ENCODE peak calls at places on chromosomes 4 and X, in ten cellular contexts. M is left lung, B is GM20000, I is neural crest cell, U is progenitor cell of endocrine pancreas, P is thyroid gland, X is WERI-Rb-1, Q is B cell, J is body of pancreas, E is neural progenitor cell. Y is an unnamed sample.

GRCh38 chrX:44428989-44429627 is 85.6 kb upstream of the EFHC2 start:
- DNase-seq in M (no peak), B (no peak), I (no peak), U (no peak), P (no peak), X (no peak), Q (no peak), J (no peak), E (no peak), Y (no peak)

GRCh38 chr4:169220446-169220845 is 50.3 kb downstream of the SH3RF1 start:
- DNase-seq in M (no peak), B (no peak), I (no peak), U (no peak), P (no peak), X (no peak), Q (no peak), J (no peak), E (peak), Y (no peak)

GRCh38 chrX:154597221-154597620 is 12.3 kb downstream of the CTAG1A start:
- DNase-seq in M (no peak), B (no peak), I (no peak), U (no peak), P (no peak), X (peak), Q (no peak), J (no peak), E (no peak), Y (no peak)

GRCh38 chrX:20742106-20742505 is 475.4 kb upstream of the RPS6KA3 start:
- DNase-seq in M (no peak), B (no peak), I (no peak), U (no peak), P (no peak), X (no peak), Q (no peak), J (no peak), E (no peak), Y (no peak)

GRCh38 chr4:150264595-150265141 is 186.4 kb downstream of the DCLK2 start:
- DNase-seq in M (no peak), B (no peak), I (no peak), U (no peak), P (no peak), X (no peak), Q (no peak), J (no peak), E (no peak), Y (no peak)

GRCh38 chrX:53686151-53686885 is at the start of gene HUWE1:
- DNase-seq in M (peak), B (peak), I (peak), U (peak), P (peak), X (peak), Q (peak), J (peak), E (peak), Y (peak)

GRCh38 chr4:56160631-56161030 is 211.9 kb downstream of the CEP135 start:
- DNase-seq in M (no peak), B (no peak), I (no peak), U (no peak), P (no peak), X (no peak), Q (no peak), J (no peak), E (no peak), Y (no peak)

GRCh38 chr4:48102303-48102702 is 31.7 kb downstream of the TXK start:
- DNase-seq in M (no peak), B (no peak), I (no peak), U (no peak), P (no peak), X (no peak), Q (no peak), J (no peak), E (no peak), Y (no peak)

GRCh38 chrX:135974279-135974856 is 580 bp upstream of the MMGT1 start:
- DNase-seq in M (peak), B (peak), I (peak), U (peak), P (peak), X (peak), Q (peak), J (peak), E (peak), Y (peak)

GRCh38 chr4:73308286-73308685 is 49.7 kb upstream of the ANKRD17 start:
- DNase-seq in M (no peak), B (peak), I (no peak), U (no peak), P (no peak), X (no peak), Q (no peak), J (no peak), E (peak), Y (peak)

GRCh38 chrX:100410083-100410590 is at the start of gene PCDH19:
- DNase-seq in M (peak), B (peak), I (peak), U (peak), P (peak), X (no peak), Q (peak), J (peak), E (peak), Y (peak)

GRCh38 chr4:170109586-170110289 is 20.0 kb upstream of the AADAT start:
- DNase-seq in M (no peak), B (no peak), I (no peak), U (no peak), P (no peak), X (no peak), Q (no peak), J (no peak), E (peak), Y (no peak)

GRCh38 chr4:62075082-62075481 is 875.0 kb downstream of the ADGRL3 start:
- DNase-seq in M (no peak), B (no peak), I (no peak), U (no peak), P (no peak), X (no peak), Q (no peak), J (no peak), E (peak), Y (no peak)

GRCh38 chr4:78644744-78645330 is 93.3 kb downstream of the ANXA3 start:
- DNase-seq in M (peak), B (peak), I (peak), U (no peak), P (peak), X (peak), Q (peak), J (peak), E (peak), Y (peak)

GRCh38 chr4:127140306-127140705 is 492.5 kb upstream of the INTU start:
- DNase-seq in M (no peak), B (no peak), I (no peak), U (no peak), P (no peak), X (no peak), Q (no peak), J (no peak), E (no peak), Y (no peak)

GRCh38 chrX:49175435-49175834 is 3.7 kb downstream of the PLP2 start:
- DNase-seq in M (no peak), B (no peak), I (no peak), U (no peak), P (no peak), X (no peak), Q (no peak), J (no peak), E (no peak), Y (no peak)
- TF ChIP-seq CTCF in M (no peak), B (no peak), I (no peak), U (no peak), P (no peak), X (no peak), Q (no peak), J (no peak), E (no peak), Y (no peak)

GRCh38 chrX:37488323-37488722 is 83.1 kb upstream of the LANCL3 start:
- DNase-seq in M (no peak), B (no peak), I (no peak), U (no peak), P (no peak), X (no peak), Q (no peak), J (no peak), E (no peak), Y (no peak)
- TF ChIP-seq CTCF in M (no peak), B (no peak), I (no peak), U (no peak), P (no peak), X (no peak), Q (no peak), J (no peak), E (no peak), Y (no peak)

GRCh38 chr4:165055601-165056000 is 1.9 kb downstream of the TRIM75 start:
- DNase-seq in M (no peak), B (no peak), I (no peak), U (no peak), P (no peak), X (no peak), Q (no peak), J (no peak), E (no peak), Y (no peak)

GRCh38 chr4:165058676-165059075 is 5.0 kb downstream of the TRIM75 start:
- DNase-seq in M (no peak), B (no peak), I (no peak), U (no peak), P (no peak), X (no peak), Q (no peak), J (no peak), E (no peak), Y (no peak)

DNA sequence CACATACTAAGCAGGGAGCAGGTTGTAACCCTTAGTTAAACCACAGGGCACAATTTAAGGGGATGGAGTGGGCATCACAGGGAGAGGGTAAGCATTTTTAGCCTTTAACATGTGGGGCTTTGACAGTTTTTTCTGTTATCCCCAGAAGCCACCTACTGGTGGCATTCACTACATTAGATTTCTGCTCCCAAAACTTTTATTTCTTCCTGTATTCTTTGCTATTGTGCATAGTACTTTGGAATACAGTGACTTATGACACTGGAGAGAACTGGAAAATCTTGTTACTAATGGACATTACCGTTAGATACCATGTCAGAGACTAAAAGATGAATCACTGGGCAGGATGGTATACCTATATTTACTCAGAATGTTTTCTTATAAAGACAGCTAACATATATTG is 7.3 kb downstream of the TRIM75 start:
- DNase-seq in M (no peak), B (no peak), I (no peak), U (no peak), P (no peak), X (no peak), Q (no peak), J (no peak), E (peak), Y (no peak)
- TF ChIP-seq CTCF in M (no peak), B (no peak), I (peak), U (peak), P (no peak), X (peak), Q (no peak), J (no peak), E (peak), Y (no peak)

DNA sequence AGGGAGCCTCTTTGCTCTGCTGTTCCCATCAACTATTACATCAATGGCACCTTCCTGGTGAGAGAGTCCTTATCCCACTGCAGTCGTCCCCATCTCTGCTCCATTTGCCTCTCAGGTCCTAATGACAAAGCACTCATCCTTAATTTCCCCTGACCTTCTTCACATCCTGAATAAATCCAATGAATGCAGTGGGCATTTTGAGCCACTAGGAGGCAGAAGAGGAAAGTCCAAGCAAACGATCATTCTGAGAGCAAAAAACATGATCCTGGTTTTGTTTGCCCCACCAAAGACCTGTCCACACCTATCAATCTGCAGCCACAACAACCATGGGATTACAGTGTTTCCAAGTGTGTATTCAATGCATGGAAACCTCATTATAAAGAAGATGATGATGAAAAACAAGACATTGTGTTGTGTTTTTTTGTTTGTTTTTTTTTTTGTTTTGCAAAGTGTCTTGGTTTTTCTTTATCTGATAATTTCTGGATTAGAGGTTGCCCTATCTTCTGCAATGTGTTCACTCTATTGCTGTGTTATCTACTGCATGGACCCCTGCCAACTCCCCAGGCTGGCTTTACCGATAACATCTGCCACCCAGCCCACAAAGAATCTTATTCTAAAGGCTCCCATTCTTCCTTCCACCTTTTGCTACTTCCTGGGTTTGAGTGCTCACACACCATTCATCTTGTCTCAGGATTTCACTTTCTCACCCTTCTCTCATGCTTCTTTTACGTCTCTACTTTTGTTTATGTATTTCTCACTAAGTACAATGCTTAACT is 207.2 kb downstream of the NLGN4X start:
- DNase-seq in M (no peak), B (peak), I (peak), U (peak), P (no peak), X (peak), Q (peak), J (peak), E (peak), Y (peak)
- TF ChIP-seq CTCF in M (peak), B (peak), I (peak), U (peak), P (no peak), X (peak), Q (peak), J (peak), E (peak), Y (peak)

GRCh38 chr4:97153042-97153441 is 990.2 kb downstream of the STPG2 start:
- DNase-seq in M (no peak), B (no peak), I (no peak), U (no peak), P (no peak), X (peak), Q (no peak), J (no peak), E (peak), Y (no peak)
- TF ChIP-seq CTCF in M (no peak), B (no peak), I (peak), U (peak), P (no peak), X (peak), Q (no peak), J (peak), E (peak), Y (no peak)

GRCh38 chr4:139738846-139739613 is 73.4 kb downstream of the MGST2 start:
- DNase-seq in M (no peak), B (no peak), I (no peak), U (no peak), P (no peak), X (no peak), Q (no peak), J (no peak), E (no peak), Y (no peak)

GRCh38 chr4:139740121-139740520 is 74.5 kb downstream of the MGST2 start:
- DNase-seq in M (no peak), B (no peak), I (no peak), U (no peak), P (peak), X (no peak), Q (no peak), J (peak), E (no peak), Y (no peak)

GRCh38 chr4:139743027-139743426 is 77.4 kb downstream of the MGST2 start:
- DNase-seq in M (no peak), B (no peak), I (no peak), U (no peak), P (no peak), X (no peak), Q (no peak), J (no peak), E (no peak), Y (no peak)

GRCh38 chr4:139744232-139744631 is 78.6 kb downstream of the MGST2 start:
- DNase-seq in M (no peak), B (no peak), I (no peak), U (no peak), P (no peak), X (no peak), Q (no peak), J (no peak), E (no peak), Y (no peak)

GRCh38 chr4:139740531-139741041 is 75.0 kb downstream of the MGST2 start:
- DNase-seq in M (peak), B (no peak), I (no peak), U (no peak), P (peak), X (no peak), Q (no peak), J (peak), E (no peak), Y (peak)
- TF ChIP-seq CTCF in M (no peak), B (no peak), I (no peak), U (no peak), P (no peak), X (no peak), Q (no peak), J (peak), E (no peak), Y (peak)

DNA sequence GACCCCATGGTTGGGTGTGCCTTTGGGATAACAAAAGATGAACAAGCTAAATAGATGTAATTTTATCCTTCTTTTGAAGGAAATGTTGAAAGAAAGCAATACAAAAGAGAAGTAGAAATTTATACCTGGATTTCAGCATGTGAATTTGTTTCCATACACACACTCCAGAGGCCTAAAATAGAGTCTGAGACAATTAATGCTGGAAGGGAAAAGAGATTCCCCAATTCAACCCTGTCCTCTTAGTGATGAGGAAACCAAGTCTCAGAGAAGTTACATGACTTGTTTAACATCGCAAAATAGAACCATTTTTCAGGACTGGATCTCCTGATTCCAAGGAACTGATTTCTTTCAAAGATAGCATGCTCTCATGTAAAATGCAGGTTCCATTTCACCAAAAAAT is 37.3 kb upstream of the MYOZ2 start:
- DNase-seq in M (no peak), B (no peak), I (no peak), U (no peak), P (no peak), X (no peak), Q (no peak), J (no peak), E (no peak), Y (no peak)
- TF ChIP-seq CTCF in M (no peak), B (no peak), I (no peak), U (no peak), P (no peak), X (no peak), Q (no peak), J (no peak), E (no peak), Y (no peak)

DNA sequence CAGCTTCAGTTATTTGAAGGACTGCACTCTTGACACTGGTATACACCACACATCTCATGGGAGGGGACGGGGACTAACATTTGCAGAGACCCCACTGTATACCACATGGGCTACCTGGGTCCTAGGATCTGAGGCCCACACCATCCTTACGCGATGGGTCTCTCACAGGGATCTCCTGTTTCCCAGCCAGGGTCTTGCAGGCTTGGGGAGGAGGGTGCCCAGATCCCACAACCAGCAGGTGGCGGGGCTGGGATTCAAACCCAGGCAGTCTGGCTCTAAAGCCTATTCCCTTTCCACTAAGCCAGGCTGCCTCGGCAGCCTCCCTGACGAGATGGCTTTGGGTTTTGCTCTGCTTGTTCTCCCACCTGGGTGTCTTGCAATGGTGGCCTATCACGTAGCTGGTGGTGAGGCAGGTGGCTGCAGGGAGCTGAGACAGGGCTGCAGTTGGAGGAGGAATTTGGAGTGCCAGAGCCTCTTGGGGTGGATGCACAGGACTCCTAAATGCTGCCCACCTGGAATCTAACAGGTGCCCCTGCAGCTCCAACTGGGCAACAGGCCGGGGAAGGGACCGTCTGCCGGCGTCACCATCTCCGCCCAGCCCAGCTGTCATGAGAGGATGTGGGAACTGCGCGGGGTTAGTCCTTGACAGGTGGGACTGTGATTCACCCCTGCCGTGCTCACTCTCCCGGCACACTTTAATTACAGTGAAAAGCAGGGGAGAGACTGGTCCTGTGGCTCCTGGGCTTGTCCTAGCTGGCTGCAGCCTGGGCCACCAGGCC is 110.7 kb downstream of the PSAPL1 start:
- DNase-seq in M (no peak), B (no peak), I (no peak), U (no peak), P (peak), X (peak), Q (no peak), J (no peak), E (peak), Y (no peak)
- TF ChIP-seq CTCF in M (no peak), B (no peak), I (no peak), U (no peak), P (no peak), X (peak), Q (no peak), J (no peak), E (no peak), Y (no peak)

GRCh38 chrX:151801980-151802379 is 67.4 kb downstream of the CNGA2 start:
- DNase-seq in M (no peak), B (no peak), I (no peak), U (no peak), P (no peak), X (peak), Q (no peak), J (no peak), E (no peak), Y (no peak)
- TF ChIP-seq CTCF in M (no peak), B (no peak), I (no peak), U (no peak), P (no peak), X (peak), Q (no peak), J (no peak), E (no peak), Y (no peak)

Y was measured in testis.